ENCODE peak calls at places on chromosomes 5 and 9, in six cellular contexts. T is NB4, S is stomach, D is HCT116, N is GM12892, Z is lower leg skin. H is an unnamed sample.
A peak's percentile ranks its signal among the peaks of the same experiment; 100 is the strongest.

GRCh38 chr5:96968074-96968473 is 32.2 kb downstream of the LNPEP start:
- DNase-seq in N (no peak), Z (no peak), S (no peak), T (no peak), D (peak; percentile 16), H (no peak)

GRCh38 chr5:132011561-132012384 is at the start of gene ACSL6:
- DNase-seq in D (no peak), T (no peak), S (peak; percentile 51), Z (no peak), N (no peak), H (no peak)

GRCh38 chr9:97565262-97565661 is 63.8 kb downstream of the TMOD1 start:
- DNase-seq in N (no peak), S (no peak), D (no peak), Z (no peak), T (no peak), H (no peak)

GRCh38 chr5:69217154-69217731 is 17.4 kb upstream of the CDK7 start:
- DNase-seq in D (no peak), T (peak; percentile 14), N (no peak), Z (no peak), S (peak; percentile 99), H (no peak)

GRCh38 chr9:100087218-100087617 is 11.6 kb downstream of the ERP44 start:
- DNase-seq in S (no peak), T (no peak), N (no peak), Z (no peak), D (no peak), H (no peak)

GRCh38 chr5:147712583-147712982 is 69.9 kb downstream of the JAKMIP2 start:
- DNase-seq in D (no peak), N (no peak), Z (no peak), T (no peak), S (no peak), H (no peak)

GRCh38 chr5:169004551-169004950 is 296.4 kb downstream of the SLIT3 start:
- DNase-seq in D (no peak), T (no peak), N (no peak), S (no peak), Z (no peak), H (no peak)

GRCh38 chr5:172870261-172870806 is 36.3 kb downstream of the ERGIC1 start:
- DNase-seq in T (no peak), N (no peak), S (no peak), Z (peak; percentile 71), D (no peak), H (no peak)

GRCh38 chr5:160656961-160657570 is 194.9 kb downstream of the ATP10B start:
- DNase-seq in D (no peak), S (no peak), T (no peak), Z (no peak), N (no peak), H (no peak)

GRCh38 chr5:173618927-173619519 is 2.6 kb upstream of the BOD1 start:
- DNase-seq in T (peak; percentile 66), S (peak; percentile 53), Z (peak; percentile 47), D (peak; percentile 37), N (peak; percentile 29), H (peak; percentile 28)

GRCh38 chr5:17190242-17190778 is 27.1 kb upstream of the BASP1 start:
- DNase-seq in T (peak; percentile 73), N (no peak), Z (peak; percentile 42), D (peak; percentile 46), S (no peak), H (no peak)

GRCh38 chr5:91456928-91457571 is 73.9 kb upstream of the ARRDC3 start:
- DNase-seq in D (no peak), Z (no peak), T (no peak), N (no peak), S (no peak), H (no peak)

GRCh38 chr9:134325813-134326753 is at the start of gene RXRA:
- DNase-seq in N (peak; percentile 75), S (peak; percentile 90), Z (peak; percentile 69), T (peak; percentile 86), D (no peak), H (peak; percentile 78)

GRCh38 chr5:139417214-139417613 is 13.3 kb upstream of the SPATA24 start:
- DNase-seq in D (no peak), Z (no peak), S (no peak), T (no peak), N (no peak), H (no peak)

GRCh38 chr9:105633373-105633772 is 28.9 kb upstream of the TAL2 start:
- DNase-seq in T (no peak), D (no peak), N (no peak), S (no peak), Z (no peak), H (no peak)

GRCh38 chr5:180201051-180201987 is 7.7 kb downstream of the RASGEF1C start:
- DNase-seq in Z (no peak), D (peak; percentile 27), S (no peak), T (peak; percentile 79), N (no peak), H (no peak)

GRCh38 chr9:15524845-15525455 is 14.2 kb upstream of the PSIP1 start:
- DNase-seq in N (no peak), T (no peak), Z (no peak), S (no peak), D (no peak), H (no peak)

GRCh38 chr5:78640622-78641021 is 8.0 kb downstream of the LHFPL2 start:
- DNase-seq in S (no peak), Z (no peak), D (no peak), T (no peak), N (no peak), H (no peak)

GRCh38 chr5:88438006-88438405 is 169.4 kb upstream of the TMEM161B start:
- DNase-seq in D (peak; percentile 8), N (no peak), Z (no peak), T (no peak), S (no peak), H (no peak)

GRCh38 chr5:6812800-6813731 is 99.8 kb downstream of the TENT4A start:
- DNase-seq in N (no peak), Z (peak; percentile 22), S (peak; percentile 83), D (no peak), T (peak; percentile 20), H (no peak)

GRCh38 chr5:160467555-160468418 is 46.1 kb downstream of the PTTG1 start:
- DNase-seq in S (peak; percentile 89), D (no peak), N (peak; percentile 46), Z (peak; percentile 75), T (peak; percentile 97), H (peak; percentile 37)

GRCh38 chr9:113012492-113012891 is 500 bp upstream of the ZNF883 start:
- DNase-seq in T (no peak), D (no peak), N (no peak), Z (no peak), S (no peak), H (no peak)

GRCh38 chr9:105050296-105050695 is 122.3 kb upstream of the ABCA1 start:
- DNase-seq in T (no peak), S (no peak), D (no peak), N (no peak), Z (no peak), H (no peak)

GRCh38 chr5:37836173-37837100 is 3.4 kb downstream of the GDNF start:
- DNase-seq in Z (no peak), T (no peak), D (no peak), N (peak; percentile 22), S (no peak), H (peak; percentile 20)

GRCh38 chr9:69834591-69835184 is 14.1 kb downstream of the CFAP95 start:
- DNase-seq in S (no peak), N (no peak), T (no peak), Z (no peak), D (no peak), H (no peak)

GRCh38 chr5:96004754-96005153 is 43.1 kb upstream of the ELL2 start:
- DNase-seq in T (no peak), S (no peak), N (no peak), D (no peak), Z (no peak), H (no peak)

GRCh38 chr5:53360811-53361210 is 119.6 kb upstream of the FST start:
- DNase-seq in S (no peak), T (no peak), Z (no peak), N (no peak), D (peak; percentile 4), H (no peak)

GRCh38 chr9:124298646-124299235 is 41.0 kb downstream of the NEK6 start:
- DNase-seq in Z (no peak), N (no peak), D (no peak), T (no peak), S (no peak), H (no peak)

GRCh38 chr5:108259306-108259705 is 122.6 kb downstream of the FBXL17 start:
- DNase-seq in N (no peak), S (no peak), T (no peak), D (no peak), Z (no peak), H (no peak)

GRCh38 chr5:94196959-94197358 is 421.4 kb downstream of the KIAA0825 start:
- DNase-seq in T (no peak), S (no peak), N (no peak), Z (no peak), D (no peak), H (no peak)

GRCh38 chr5:5798041-5798827 is 375.8 kb downstream of the ICE1 start:
- DNase-seq in T (no peak), Z (no peak), S (no peak), N (no peak), D (no peak), H (no peak)
- TF ChIP-seq POLR2A in T (no peak), Z (no peak), S (no peak), N (no peak), D (no peak), H (no peak)

GRCh38 chr5:141876628-141877477 is 1.4 kb downstream of the PCDH1 start:
- DNase-seq in N (peak; percentile 13), T (no peak), S (peak; percentile 71), D (no peak), Z (no peak), H (no peak)
- TF ChIP-seq POLR2A in N (no peak), T (no peak), S (no peak), D (no peak), Z (no peak), H (no peak)

GRCh38 chr5:56909294-56910122 is at the start of gene SETD9:
- DNase-seq in S (peak; percentile 99), D (peak; percentile 88), Z (peak; percentile 96), T (peak; percentile 97), N (peak; percentile 88), H (peak; percentile 87)
- TF ChIP-seq POLR2A in S (no peak), D (peak; percentile 95), Z (no peak), T (peak; percentile 96), N (peak; percentile 98), H (peak; percentile 88)

DNA sequence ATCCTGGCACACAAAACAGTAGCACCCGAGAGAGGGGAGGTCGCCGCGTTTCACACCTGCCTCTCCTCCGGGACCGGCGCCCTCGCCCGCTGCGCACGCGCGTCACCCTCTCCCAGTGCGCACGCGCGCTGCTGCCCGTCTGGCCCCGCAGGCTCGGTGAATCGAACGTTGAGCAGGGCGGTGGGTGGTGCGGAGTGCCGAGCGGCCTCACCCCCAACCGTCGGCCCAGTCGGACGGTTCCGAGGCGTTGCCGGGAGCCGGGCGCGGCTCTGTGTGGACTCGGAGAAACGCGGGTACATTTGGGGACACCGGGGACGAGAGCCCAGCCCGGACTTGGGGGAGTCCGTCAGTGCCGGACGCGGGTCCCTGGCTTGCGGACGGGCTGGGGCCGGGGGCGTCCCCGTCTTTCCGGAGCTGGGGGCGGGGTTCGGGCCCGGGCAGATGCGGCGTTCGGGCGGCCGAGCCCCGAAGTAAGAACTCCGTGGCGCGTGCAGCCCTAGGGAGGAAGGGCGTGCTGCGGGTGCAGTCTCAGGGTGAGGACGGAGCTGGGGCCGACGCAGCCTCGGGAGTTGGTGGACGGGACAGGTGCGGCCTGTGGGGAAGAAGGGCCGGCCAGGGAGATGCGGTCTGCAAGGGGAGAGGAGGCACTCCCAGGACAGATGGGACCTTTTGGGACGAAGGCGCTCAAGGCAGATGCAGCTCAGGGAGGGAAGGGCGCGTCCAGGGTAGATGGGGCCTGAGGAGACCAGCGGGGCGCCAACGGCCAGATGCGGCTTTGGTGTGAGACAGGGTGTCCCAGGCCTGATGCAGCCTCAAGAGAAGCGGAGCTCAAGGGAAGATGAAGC is at the start of gene POMT1:
- DNase-seq in S (peak; percentile 89), D (peak; percentile 18), N (peak; percentile 99), Z (peak; percentile 72), T (peak; percentile 85), H (peak; percentile 99)
- TF ChIP-seq POLR2A in S (no peak), D (peak; percentile 26), N (peak; percentile 68), Z (no peak), T (peak; percentile 42), H (peak; percentile 35)

H was measured in GM12891.